ENCODE peak calls at places on chromosomes 4 and X, in six cellular contexts. N is endothelial cell; Z is NCI-H510A; F is SK-N-SH; X is HT-29; K is CD4-positive, alpha-beta T cell. A is an unnamed sample.

GRCh38 chrX:108001218-108001814 is 19.1 kb upstream of the TEX13B start:
- DNase-seq in N (no peak), Z (peak; percentile 43), K (peak; percentile 24), F (peak; percentile 19), X (peak; percentile 49), A (peak; percentile 43)

GRCh38 chr4:55426518-55426917 is 30.8 kb downstream of the TMEM165 start:
- DNase-seq in F (no peak), N (no peak), X (no peak), K (no peak), Z (no peak), A (no peak)

GRCh38 chr4:132276185-132276584 is 872.9 kb upstream of the PCDH10 start:
- DNase-seq in F (no peak), N (no peak), K (no peak), Z (no peak), X (no peak), A (no peak)

GRCh38 chrX:40465735-40466551 is 114.8 kb upstream of the ATP6AP2 start:
- DNase-seq in Z (no peak), N (no peak), X (no peak), F (no peak), K (no peak), A (no peak)

GRCh38 chr4:109683621-109684253 is 19.5 kb downstream of the CASP6 start:
- DNase-seq in N (no peak), F (no peak), X (no peak), Z (no peak), K (no peak), A (no peak)

GRCh38 chr4:38723726-38724506 is 58.9 kb downstream of the TLR10 start:
- DNase-seq in F (no peak), K (no peak), Z (no peak), N (no peak), X (no peak), A (no peak)

GRCh38 chr4:156523991-156524390 is 447.6 kb downstream of the PDGFC start:
- DNase-seq in F (no peak), N (no peak), X (no peak), Z (no peak), K (no peak), A (no peak)

GRCh38 chr4:4784379-4784778 is 75.1 kb upstream of the MSX1 start:
- DNase-seq in X (no peak), K (no peak), Z (no peak), N (no peak), F (peak; percentile 87), A (no peak)

GRCh38 chr4:39464886-39465501 is 6.1 kb downstream of the LIAS start:
- DNase-seq in X (peak; percentile 43), N (no peak), K (no peak), Z (peak; percentile 2), F (peak; percentile 81), A (no peak)

GRCh38 chr4:121277194-121278105 is 103.4 kb downstream of the QRFPR start:
- DNase-seq in Z (no peak), N (peak; percentile 22), F (peak; percentile 4), X (peak; percentile 58), K (no peak), A (no peak)

GRCh38 chr4:1305261-1305711 is 15.6 kb downstream of the MAEA start:
- DNase-seq in F (no peak), K (no peak), Z (no peak), N (no peak), X (peak; percentile 65), A (no peak)

GRCh38 chrX:98299785-98300184 is 1416.1 kb downstream of the RPA4 start:
- DNase-seq in Z (no peak), X (peak; percentile 1), N (no peak), K (no peak), F (no peak), A (no peak)

GRCh38 chr4:38131371-38132139 is 171.4 kb downstream of the PTTG2 start:
- DNase-seq in K (peak; percentile 47), F (no peak), N (no peak), Z (no peak), X (no peak), A (no peak)

GRCh38 chr4:52051213-52051614 is at the start of gene SPATA18:
- DNase-seq in X (no peak), Z (no peak), F (peak; percentile 61), N (peak; percentile 30), K (no peak), A (no peak)

GRCh38 chrX:110143454-110144210 is 140.7 kb downstream of the TMEM164 start:
- DNase-seq in F (no peak), Z (no peak), N (no peak), X (no peak), K (no peak), A (no peak)

GRCh38 chr4:136551753-136552152 is 980.5 kb downstream of the PCDH18 start:
- DNase-seq in X (no peak), N (no peak), K (no peak), Z (no peak), F (no peak), A (no peak)

GRCh38 chr4:88803600-88804096 is 106.0 kb upstream of the NAP1L5 start:
- DNase-seq in K (no peak), Z (no peak), X (peak; percentile 44), N (no peak), F (no peak), A (no peak)

GRCh38 chrX:87236836-87237235 is 280.8 kb upstream of the KLHL4 start:
- DNase-seq in N (no peak), Z (no peak), K (no peak), F (no peak), X (no peak), A (no peak)

GRCh38 chr4:144582105-144582850 is 63.7 kb upstream of the HHIP start:
- DNase-seq in N (no peak), X (no peak), K (no peak), Z (no peak), F (no peak), A (no peak)

GRCh38 chr4:148170408-148171385 is 271.5 kb downstream of the NR3C2 start:
- DNase-seq in N (no peak), X (no peak), F (no peak), Z (no peak), K (no peak), A (no peak)

GRCh38 chr4:86876894-86877685 is 15.1 kb downstream of the C4orf36 start:
- DNase-seq in K (no peak), N (no peak), X (no peak), Z (no peak), F (no peak), A (no peak)

GRCh38 chr4:8461086-8461485 is 20.5 kb downstream of the TRMT44 start:
- DNase-seq in X (no peak), Z (no peak), F (no peak), N (no peak), K (no peak), A (no peak)

GRCh38 chr4:60737858-60738257 is 462.3 kb upstream of the ADGRL3 start:
- DNase-seq in X (no peak), N (no peak), F (no peak), K (no peak), Z (no peak), A (no peak)

GRCh38 chrX:79270401-79270800 is 96.7 kb downstream of the ITM2A start:
- DNase-seq in N (peak; percentile 43), Z (no peak), F (no peak), X (peak; percentile 11), K (peak; percentile 73), A (peak; percentile 23)

GRCh38 chrX:69158166-69159040 is 6.8 kb downstream of the PJA1 start:
- DNase-seq in K (peak; percentile 20), X (peak; percentile 75), Z (peak; percentile 30), F (peak; percentile 65), N (peak; percentile 24), A (no peak)

GRCh38 chr4:120870279-120870673 is 52.2 kb downstream of the PRDM5 start:
- DNase-seq in K (no peak), X (peak; percentile 29), Z (no peak), N (no peak), F (peak; percentile 3), A (peak; percentile 14)

GRCh38 chr4:123699823-123700822 is 303.5 kb downstream of the SPRY1 start:
- DNase-seq in K (no peak), F (no peak), Z (no peak), N (no peak), X (no peak), A (no peak)

A was measured in NCI-H748 treated with DMSO at 0.1 percent for 48 hours.